ENCODE peak calls at places on chromosomes 11 and 22, in six cellular contexts. Q is stimulated activated naive CD4-positive, alpha-beta T cell; L is SJCRH30; U is HuH-7.5; S is H54; Z is neuronal stem cell. M is an unnamed sample.
A peak's percentile ranks its signal among the peaks of the same experiment; 100 is the strongest.

GRCh38 chr11:9642894-9643293 is 21.0 kb upstream of the SWAP70 start:
- DNase-seq in U (no peak), Q (no peak), S (no peak), Z (no peak), L (peak; percentile 30), M (no peak)

GRCh38 chr22:26615149-26615548 is 2.7 kb downstream of the CRYBB1 start:
- DNase-seq in S (no peak), U (no peak), Z (no peak), Q (no peak), L (no peak), M (no peak)

GRCh38 chr22:31973739-31974138 is 29.4 kb downstream of the YWHAH start:
- DNase-seq in Q (no peak), U (no peak), L (no peak), Z (no peak), S (no peak), M (no peak)

GRCh38 chr11:13207665-13208594 is 69.7 kb upstream of the BMAL1 start:
- DNase-seq in Z (no peak), Q (no peak), L (peak; percentile 60), U (peak; percentile 9), S (no peak), M (peak; percentile 50)

GRCh38 chr11:98564881-98565280 is 455.9 kb upstream of the CNTN5 start:
- DNase-seq in U (no peak), Q (no peak), S (no peak), L (no peak), Z (peak; percentile 4), M (no peak)

GRCh38 chr11:93921695-93922468 is 71.5 kb upstream of the VSTM5 start:
- DNase-seq in Z (peak; percentile 54), Q (no peak), L (peak; percentile 72), U (peak; percentile 29), S (peak; percentile 13), M (peak; percentile 55)

GRCh38 chr22:30526656-30527055 is 19.9 kb downstream of the SEC14L6 start:
- DNase-seq in S (no peak), L (no peak), U (no peak), Z (no peak), Q (no peak), M (no peak)

GRCh38 chr11:33606762-33607161 is 93.9 kb downstream of the C11orf91 start:
- DNase-seq in L (no peak), S (no peak), Q (no peak), Z (no peak), U (no peak), M (no peak)

GRCh38 chr22:21621891-21622623 is 7.8 kb downstream of the YDJC start:
- DNase-seq in S (no peak), U (no peak), L (no peak), Z (no peak), Q (no peak), M (peak; percentile 8)

GRCh38 chr11:127334466-127334865 is 333.9 kb upstream of the KIRREL3 start:
- DNase-seq in Q (no peak), Z (no peak), U (no peak), S (no peak), L (no peak), M (no peak)

GRCh38 chr11:78731008-78731407 is 156.3 kb upstream of the NARS2 start:
- DNase-seq in Q (no peak), S (no peak), L (no peak), Z (no peak), U (peak; percentile 8), M (no peak)

GRCh38 chr11:1310772-1311468 is 1.5 kb upstream of the TOLLIP start:
- DNase-seq in Q (peak; percentile 22), L (no peak), S (no peak), Z (no peak), U (no peak), M (peak; percentile 44)

GRCh38 chr11:1087961-1088926 is 13.6 kb downstream of the MUC2 start:
- DNase-seq in U (no peak), L (peak; percentile 12), Z (no peak), Q (no peak), S (no peak), M (no peak)

GRCh38 chr11:71221851-71222250 is 30.5 kb downstream of the SHANK2 start:
- DNase-seq in L (no peak), Q (no peak), U (no peak), S (no peak), Z (no peak), M (no peak)

GRCh38 chr11:93051181-93051580 is 81.7 kb downstream of the MTNR1B start:
- DNase-seq in U (no peak), L (no peak), Z (no peak), S (no peak), Q (no peak), M (no peak)

M was measured in AML-193.